ENCODE peak calls at places on chromosomes 4 and X, in six cellular contexts. U, T, E, S, W and G are unnamed samples.

GRCh38 chrX:137575596-137576255 is 9.8 kb downstream of the ZIC3 start:
- DNase-seq in U (no peak), T (no peak), E (no peak), S (no peak), W (no peak), G (no peak)

GRCh38 chr4:8307714-8308113 is 38.2 kb downstream of the HTRA3 start:
- DNase-seq in U (peak; percentile 11), T (no peak), E (peak; percentile 33), S (peak; percentile 9), W (peak; percentile 45), G (no peak)

GRCh38 chrX:79630033-79631009 is 263.2 kb upstream of the ITM2A start:
- DNase-seq in U (no peak), T (no peak), E (no peak), S (no peak), W (no peak), G (peak; percentile 54)

GRCh38 chr4:24476209-24476781 is 108.1 kb downstream of the DHX15 start:
- DNase-seq in U (no peak), T (no peak), E (no peak), S (no peak), W (no peak), G (peak; percentile 22)

GRCh38 chr4:139470997-139471665 is 17.2 kb downstream of the RAB33B start:
- DNase-seq in U (peak; percentile 48), T (no peak), E (no peak), S (no peak), W (no peak), G (no peak)

GRCh38 chr4:168853770-168854169 is 156.3 kb downstream of the CBR4 start:
- DNase-seq in U (no peak), T (no peak), E (no peak), S (no peak), W (no peak), G (peak; percentile 53)

GRCh38 chr4:88823058-88823919 is 125.7 kb upstream of the NAP1L5 start:
- DNase-seq in U (peak; percentile 91), T (peak; percentile 98), E (peak; percentile 87), S (peak; percentile 88), W (peak; percentile 95), G (peak; percentile 71)

GRCh38 chr4:4901877-4902276 is 42.4 kb downstream of the MSX1 start:
- DNase-seq in U (no peak), T (no peak), E (no peak), S (no peak), W (no peak), G (no peak)

GRCh38 chr4:142721187-142721586 is 124.9 kb downstream of the INPP4B start:
- DNase-seq in U (no peak), T (no peak), E (no peak), S (no peak), W (no peak), G (no peak)

GRCh38 chr4:47337893-47338292 is 125.6 kb downstream of the COMMD8 start:
- DNase-seq in U (no peak), T (no peak), E (no peak), S (no peak), W (no peak), G (no peak)

GRCh38 chrX:55908685-55909212 is 191.2 kb downstream of the RRAGB start:
- DNase-seq in U (no peak), T (peak; percentile 6), E (peak; percentile 23), S (no peak), W (peak; percentile 81), G (peak; percentile 44)

GRCh38 chr4:76090241-76090691 is 15.8 kb downstream of the ART3 start:
- DNase-seq in U (no peak), T (peak; percentile 22), E (no peak), S (no peak), W (no peak), G (peak; percentile 7)

GRCh38 chr4:110088670-110089069 is 109.7 kb downstream of the ELOVL6 start:
- DNase-seq in U (no peak), T (peak; percentile 74), E (no peak), S (no peak), W (no peak), G (peak; percentile 9)

GRCh38 chr4:80305466-80305865 is 30.1 kb upstream of the CFAP299 start:
- DNase-seq in U (no peak), T (peak; percentile 45), E (no peak), S (no peak), W (no peak), G (no peak)

GRCh38 chrX:123713841-123714240 is 19.0 kb downstream of the THOC2 start:
- DNase-seq in U (no peak), T (no peak), E (no peak), S (no peak), W (no peak), G (no peak)

DNA sequence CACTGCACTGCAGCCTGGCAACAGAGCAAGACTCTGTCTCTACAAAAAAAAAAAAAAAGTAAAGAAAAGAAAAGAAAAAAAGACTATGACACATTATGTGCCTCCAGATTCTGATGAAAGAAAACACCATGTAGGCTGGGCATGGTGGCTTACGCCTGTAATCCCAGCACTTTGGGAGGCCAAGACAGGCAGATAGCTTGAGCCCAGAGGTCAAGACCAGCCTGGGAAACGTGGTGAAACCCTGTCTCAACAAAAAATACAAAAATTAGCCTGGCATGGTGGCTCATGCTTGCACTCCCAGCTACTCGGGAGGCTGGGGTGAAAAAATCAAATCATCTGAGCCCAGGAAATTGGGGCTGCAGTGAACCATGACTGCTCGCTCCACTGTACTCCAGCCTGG is 19.4 kb downstream of the THOC2 start:
- DNase-seq in U (no peak), T (no peak), E (no peak), S (no peak), W (no peak), G (no peak)
- H3K4me3 ChIP-seq in U (no peak overlapping the region), T (no peak overlapping the region), E (no peak overlapping the region), S (no peak overlapping the region), W (no peak overlapping the region), G (no peak overlapping the region)

DNA sequence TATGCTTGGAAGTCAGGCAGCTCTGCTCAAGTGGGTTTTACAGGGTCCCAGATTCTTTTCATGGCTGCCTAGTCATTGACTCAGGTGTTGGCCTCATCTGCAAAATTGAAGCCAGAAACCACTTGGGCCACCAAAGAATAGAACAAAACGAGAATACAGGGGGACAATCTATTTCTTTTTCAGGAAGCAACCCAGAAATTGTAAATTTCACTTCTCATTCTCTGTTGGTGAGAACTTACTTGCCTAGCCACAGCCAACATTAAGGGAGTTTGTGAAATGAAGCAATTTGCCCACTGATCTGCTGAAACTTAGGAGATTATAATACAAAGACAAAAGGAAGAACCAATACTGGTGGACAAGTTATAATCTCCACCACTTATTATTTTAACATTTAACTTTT is 8.6 kb upstream of the TKTL2 start:
- DNase-seq in U (no peak), T (no peak), E (no peak), S (no peak), W (no peak), G (peak; percentile 35)
- H3K4me3 ChIP-seq in U (no peak overlapping the region), T (no peak overlapping the region), E (no peak overlapping the region), S (no peak overlapping the region), W (no peak overlapping the region), G (no peak overlapping the region)

GRCh38 chr4:177033130-177033529 is 240.4 kb upstream of the VEGFC start:
- DNase-seq in U (no peak), T (no peak), E (no peak), S (no peak), W (no peak), G (no peak)

GRCh38 chr4:177033632-177034031 is 240.9 kb upstream of the VEGFC start:
- DNase-seq in U (no peak), T (no peak), E (no peak), S (no peak), W (no peak), G (no peak)

DNA sequence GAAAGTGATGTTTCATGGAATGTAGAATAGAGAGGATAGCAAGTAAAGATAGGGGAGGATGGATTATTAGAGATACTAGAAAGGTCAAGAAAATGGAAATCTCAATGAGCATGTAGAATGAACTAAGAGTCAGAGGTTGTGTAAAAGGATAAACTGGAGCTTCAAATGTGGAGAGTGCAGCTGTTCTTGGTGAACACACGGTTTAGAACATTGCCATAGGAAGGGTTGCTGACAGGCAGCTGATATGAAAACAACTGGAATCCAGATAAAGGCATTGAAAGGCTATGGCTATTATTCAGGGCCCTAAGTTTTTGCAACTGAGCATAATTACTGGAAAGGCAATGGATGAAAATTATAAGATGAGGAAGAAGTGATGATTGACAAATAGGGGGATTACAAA is 239.6 kb upstream of the VEGFC start:
- DNase-seq in U (no peak), T (no peak), E (no peak), S (no peak), W (no peak), G (no peak)
- H3K4me3 ChIP-seq in U (no peak overlapping the region), T (no peak overlapping the region), E (no peak overlapping the region), S (no peak overlapping the region), W (no peak overlapping the region), G (no peak overlapping the region)

GRCh38 chr4:52751349-52751911 is at the start of gene ERVMER34-1:
- DNase-seq in U (peak; percentile 80), T (peak; percentile 28), E (peak; percentile 63), S (peak; percentile 72), W (no peak), G (no peak)

GRCh38 chr4:52750213-52750612 is 1.0 kb downstream of the ERVMER34-1 start:
- DNase-seq in U (no peak), T (no peak), E (no peak), S (no peak), W (no peak), G (no peak)

GRCh38 chr4:52748432-52748831 is 2.8 kb downstream of the ERVMER34-1 start:
- DNase-seq in U (no peak), T (no peak), E (no peak), S (no peak), W (no peak), G (peak; percentile 38)

GRCh38 chr4:52752921-52753320 is 1.7 kb upstream of the ERVMER34-1 start:
- DNase-seq in U (no peak), T (peak; percentile 33), E (no peak), S (no peak), W (no peak), G (no peak)

GRCh38 chr4:52750819-52751348 is 341 bp downstream of the ERVMER34-1 start:
- DNase-seq in U (peak; percentile 47), T (no peak), E (peak; percentile 55), S (no peak), W (peak; percentile 85), G (no peak)
- H3K4me3 ChIP-seq in U (peak overlapping the region; percentile 64), T (peak overlapping the region; percentile 42), E (peak overlapping the region; percentile 44), S (peak overlapping the region; percentile 73), W (peak overlapping the region; percentile 37), G (no peak overlapping the region)

DNA sequence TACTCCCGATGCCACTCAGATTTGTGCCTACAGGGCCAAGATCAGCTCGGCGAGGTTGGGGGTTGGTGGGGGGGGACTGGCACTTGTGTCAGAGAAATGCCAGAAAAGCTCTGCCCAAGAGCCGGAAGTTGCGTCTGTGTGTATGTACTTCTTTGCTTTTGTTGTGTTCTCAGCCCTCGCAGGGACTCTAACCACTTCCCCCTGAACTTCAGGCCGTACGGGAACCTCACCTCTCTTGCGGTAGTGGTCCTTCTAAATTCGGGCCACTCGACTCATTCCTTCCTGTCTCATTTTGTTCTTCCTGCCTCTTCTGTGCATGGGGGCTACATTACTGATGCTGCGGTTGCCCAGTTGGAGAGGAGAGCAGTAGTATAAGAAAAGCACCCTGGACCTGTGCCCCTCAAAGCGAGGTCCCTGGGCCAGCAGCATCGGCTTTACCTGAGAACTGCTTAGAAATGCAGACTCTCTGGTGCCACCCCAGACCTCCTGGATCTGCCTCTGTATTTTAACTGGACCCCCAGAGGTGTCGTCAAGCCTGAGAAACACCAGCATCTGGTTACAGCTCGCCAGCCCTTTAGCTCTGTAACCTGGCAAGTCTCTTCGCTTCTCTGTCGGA is 146.3 kb upstream of the RPS6KA3 start:
- DNase-seq in U (peak; percentile 55), T (no peak), E (no peak), S (peak; percentile 15), W (no peak), G (peak; percentile 73)
- H3K4me3 ChIP-seq in U (no peak overlapping the region), T (no peak overlapping the region), E (no peak overlapping the region), S (no peak overlapping the region), W (no peak overlapping the region), G (no peak overlapping the region)

GRCh38 chr4:113355550-113356371 is 306.3 kb downstream of the ANK2 start:
- DNase-seq in U (no peak), T (peak; percentile 92), E (no peak), S (peak; percentile 22), W (no peak), G (peak; percentile 93)
- H3K4me3 ChIP-seq in U (no peak overlapping the region), T (no peak overlapping the region), E (no peak overlapping the region), S (peak overlapping the region; percentile 31), W (no peak overlapping the region), G (no peak overlapping the region)